ENCODE peak calls at places on chromosome X, in seven cellular contexts. P is progenitor cell of endocrine pancreas, E is hepatocyte, U is cardiac muscle cell, A is endothelial cell, J is lung, V is left lung. Y is an unnamed sample.

GRCh38 chrX:52870041-52870440 is 2.2 kb upstream of the XAGE3 start:
- DNase-seq in P (no peak), E (no peak), U (no peak), A (no peak), J (no peak), V (no peak), Y (no peak)

GRCh38 chrX:30241724-30242415 is at the start of gene MAGEB4:
- DNase-seq in P (no peak), E (no peak), U (no peak), A (no peak), J (no peak), V (no peak), Y (no peak)

GRCh38 chrX:18701621-18702361 is 5.7 kb upstream of the PPEF1 start:
- DNase-seq in P (no peak), E (no peak), U (peak), A (no peak), J (peak), V (no peak), Y (no peak)

GRCh38 chrX:26613951-26614350 is 398.0 kb downstream of the MAGEB5 start:
- DNase-seq in P (no peak), E (no peak), U (no peak), A (no peak), J (no peak), V (no peak), Y (no peak)

GRCh38 chrX:139194571-139195280 is 335.8 kb upstream of the F9 start:
- DNase-seq in P (no peak), E (peak), U (no peak), A (peak), J (peak), V (peak), Y (no peak)

GRCh38 chrX:150084474-150085229 is 146.4 kb upstream of the EOLA2 start:
- DNase-seq in P (no peak), E (no peak), U (peak), A (no peak), J (no peak), V (no peak), Y (no peak)

GRCh38 chrX:100648601-100649417 is 4.8 kb downstream of the SRPX2 start:
- DNase-seq in P (no peak), E (peak), U (peak), A (no peak), J (no peak), V (no peak), Y (no peak)

GRCh38 chrX:121836000-121836399 is 788.6 kb downstream of the GLUD2 start:
- DNase-seq in P (no peak), E (no peak), U (no peak), A (no peak), J (no peak), V (no peak), Y (no peak)

GRCh38 chrX:57573754-57574153 is 18.1 kb upstream of the ZXDB start:
- DNase-seq in P (no peak), E (no peak), U (no peak), A (peak), J (no peak), V (no peak), Y (no peak)

GRCh38 chrX:16946971-16947562 is 609 bp downstream of the REPS2 start:
- DNase-seq in P (peak), E (no peak), U (no peak), A (no peak), J (peak), V (peak), Y (peak)

GRCh38 chrX:34875204-34875603 is 67.4 kb upstream of the FAM47B start:
- DNase-seq in P (no peak), E (no peak), U (peak), A (no peak), J (no peak), V (no peak), Y (no peak)

GRCh38 chrX:45445745-45446412 is 245.2 kb upstream of the DIPK2B start:
- DNase-seq in P (no peak), E (peak), U (peak), A (no peak), J (no peak), V (no peak), Y (no peak)

GRCh38 chrX:2230457-2230856 is 270.3 kb downstream of the DHRSX start:
- DNase-seq in P (no peak), E (no peak), U (no peak), A (no peak), J (no peak), V (no peak), Y (no peak)

GRCh38 chrX:31223817-31224216 is 152.0 kb upstream of the FTHL17 start:
- DNase-seq in P (no peak), E (no peak), U (peak), A (no peak), J (no peak), V (no peak), Y (peak)

GRCh38 chrX:115393271-115393670 is 103.8 kb downstream of the LUZP4 start:
- DNase-seq in P (no peak), E (peak), U (peak), A (no peak), J (no peak), V (no peak), Y (no peak)

GRCh38 chrX:40746536-40746935 is 11.2 kb upstream of the MED14 start:
- DNase-seq in P (no peak), E (no peak), U (no peak), A (no peak), J (no peak), V (no peak), Y (no peak)

GRCh38 chrX:119041175-119041574 is 31.6 kb upstream of the CT47C1 start:
- DNase-seq in P (no peak), E (peak), U (peak), A (no peak), J (peak), V (no peak), Y (no peak)

GRCh38 chrX:102651242-102651967 is at the start of gene GPRASP1:
- DNase-seq in P (peak), E (peak), U (peak), A (peak), J (no peak), V (peak), Y (peak)

GRCh38 chrX:352582-353314 is 34.0 kb downstream of the PPP2R3B start:
- DNase-seq in P (no peak), E (no peak), U (no peak), A (no peak), J (no peak), V (peak), Y (no peak)

GRCh38 chrX:41750720-41751119 is 26.7 kb downstream of the GPR82 start:
- DNase-seq in P (no peak), E (no peak), U (no peak), A (no peak), J (no peak), V (no peak), Y (no peak)

GRCh38 chrX:20265221-20265725 is 1.4 kb downstream of the RPS6KA3 start:
- DNase-seq in P (peak), E (peak), U (peak), A (peak), J (peak), V (peak), Y (peak)

GRCh38 chrX:27336466-27337091 is 126.6 kb downstream of the PPP4R3C start:
- DNase-seq in P (no peak), E (peak), U (peak), A (peak), J (peak), V (no peak), Y (peak)

GRCh38 chrX:29659911-29660310 is 555.5 kb upstream of the MAGEB2 start:
- DNase-seq in P (no peak), E (no peak), U (no peak), A (no peak), J (no peak), V (no peak), Y (no peak)

GRCh38 chrX:150569155-150569477 is 695 bp downstream of the MTM1 start:
- DNase-seq in P (no peak), E (peak), U (peak), A (no peak), J (no peak), V (no peak), Y (no peak)

GRCh38 chrX:26138043-26138442 is at the start of gene MAGEB18:
- DNase-seq in P (no peak), E (no peak), U (no peak), A (no peak), J (no peak), V (no peak), Y (no peak)

GRCh38 chrX:16140983-16141382 is 17.6 kb downstream of the GRPR start:
- DNase-seq in P (no peak), E (no peak), U (no peak), A (no peak), J (no peak), V (no peak), Y (no peak)

GRCh38 chrX:13693341-13693871 is 4.5 kb downstream of the RAB9A start:
- DNase-seq in P (no peak), E (no peak), U (no peak), A (no peak), J (no peak), V (no peak), Y (no peak)

GRCh38 chrX:18620349-18620748 is 51.6 kb downstream of the RS1 start:
- DNase-seq in P (no peak), E (peak), U (no peak), A (no peak), J (no peak), V (no peak), Y (no peak)

GRCh38 chrX:155966876-155967275 is 30.6 kb upstream of the IL9R start:
- DNase-seq in P (no peak), E (peak), U (no peak), A (no peak), J (no peak), V (no peak), Y (peak)

GRCh38 chrX:17405225-17405969 is 30.4 kb downstream of the NHS start:
- DNase-seq in P (no peak), E (peak), U (no peak), A (no peak), J (no peak), V (no peak), Y (no peak)

GRCh38 chrX:30887721-30888120 is 1.3 kb downstream of the TAB3 start:
- DNase-seq in P (no peak), E (no peak), U (no peak), A (no peak), J (no peak), V (no peak), Y (peak)

GRCh38 chrX:72402614-72403013 is 96.9 kb upstream of the CITED1 start:
- DNase-seq in P (no peak), E (no peak), U (no peak), A (no peak), J (no peak), V (no peak), Y (no peak)

GRCh38 chrX:68945603-68946228 is 116.9 kb downstream of the EFNB1 start:
- DNase-seq in P (peak), E (no peak), U (peak), A (peak), J (peak), V (no peak), Y (peak)

GRCh38 chrX:6184900-6185515 is 43.7 kb downstream of the NLGN4X start:
- DNase-seq in P (no peak), E (no peak), U (no peak), A (no peak), J (no peak), V (no peak), Y (peak)

GRCh38 chrX:68487924-68488323 is 10.9 kb upstream of the YIPF6 start:
- DNase-seq in P (no peak), E (no peak), U (no peak), A (no peak), J (no peak), V (no peak), Y (no peak)

DNA sequence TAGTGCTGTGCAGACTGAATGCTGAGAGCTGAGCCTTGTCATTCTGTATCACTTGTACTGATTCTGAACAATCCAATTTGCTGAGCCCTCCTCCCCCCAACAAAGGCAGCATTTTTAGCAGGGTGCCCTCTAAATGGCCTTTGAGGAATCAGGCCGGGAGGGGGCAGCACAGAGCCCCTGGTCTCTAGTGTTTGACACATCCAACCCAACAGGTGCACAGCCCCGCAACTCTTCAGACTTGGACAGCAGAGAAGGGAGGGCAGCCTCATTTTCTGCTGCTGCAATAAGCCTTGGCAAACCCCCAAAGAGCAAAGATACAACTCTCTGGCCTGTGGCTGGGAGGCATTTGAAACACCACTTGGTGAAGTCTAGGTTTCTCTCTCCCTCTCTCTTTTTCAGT is 3.4 kb downstream of the ATP1B4 start:
- DNase-seq in P (peak), E (peak), U (peak), A (peak), J (peak), V (peak), Y (peak)
- TF ChIP-seq CTCF in P (peak), E (peak), U (peak), A (peak), J (no peak), V (no peak), Y (peak)

DNA sequence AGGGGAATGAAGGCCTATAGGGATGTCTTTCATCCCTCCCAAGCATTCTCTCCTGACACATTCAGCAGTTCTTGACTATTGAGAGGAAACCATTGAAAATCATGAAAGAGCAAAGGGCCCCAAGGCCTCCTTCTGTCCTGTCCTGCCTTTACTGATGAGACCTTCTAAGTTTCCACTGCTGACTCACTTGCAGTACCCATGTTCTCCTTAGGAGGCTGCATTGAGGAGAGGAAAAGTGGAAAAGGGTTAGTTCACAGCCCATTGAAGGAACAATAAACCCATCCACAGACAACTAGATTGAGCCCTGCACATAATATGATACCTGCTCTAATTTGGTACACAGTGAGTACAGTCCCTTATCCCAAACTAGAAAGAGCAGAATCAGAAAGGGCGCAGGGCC is 115.1 kb upstream of the PNPLA4 start:
- DNase-seq in P (no peak), E (no peak), U (no peak), A (no peak), J (no peak), V (no peak), Y (no peak)
- TF ChIP-seq CTCF in P (peak), E (no peak), U (no peak), A (peak), J (no peak), V (no peak), Y (no peak)

DNA sequence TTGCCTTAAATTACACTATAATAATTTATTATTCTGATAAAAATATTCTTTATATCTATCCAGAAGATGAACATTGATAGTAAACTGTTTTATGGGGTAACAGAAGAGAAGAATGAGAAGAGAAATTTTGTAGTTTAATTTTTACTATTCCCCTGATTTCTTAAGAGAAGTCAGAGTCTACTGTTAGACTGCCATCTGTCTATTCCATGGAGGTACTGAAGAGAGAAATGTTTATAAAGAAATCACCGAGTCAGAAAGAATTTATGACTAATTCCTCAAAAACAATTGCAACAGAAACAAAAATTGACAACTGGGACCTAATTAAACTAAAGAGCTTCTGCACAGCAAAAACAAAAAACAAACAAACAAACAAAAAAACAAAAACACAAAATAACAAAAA is 149.9 kb downstream of the FGF16 start:
- DNase-seq in P (no peak), E (no peak), U (peak), A (no peak), J (no peak), V (no peak), Y (no peak)
- TF ChIP-seq CTCF in P (peak), E (peak), U (peak), A (no peak), J (no peak), V (no peak), Y (no peak)

GRCh38 chrX:3585719-3586118 is 127.7 kb downstream of the PRKX start:
- DNase-seq in P (no peak), E (no peak), U (no peak), A (no peak), J (no peak), V (no peak), Y (no peak)
- TF ChIP-seq CTCF in P (no peak), E (no peak), U (no peak), A (no peak), J (no peak), V (no peak), Y (no peak)

GRCh38 chrX:112814496-112814895 is 26.1 kb downstream of the AMOT start:
- DNase-seq in P (no peak), E (no peak), U (no peak), A (no peak), J (no peak), V (no peak), Y (no peak)
- TF ChIP-seq CTCF in P (no peak), E (no peak), U (no peak), A (no peak), J (no peak), V (no peak), Y (no peak)

GRCh38 chrX:136577562-136577961 is 45.5 kb downstream of the VGLL1 start:
- DNase-seq in P (peak), E (peak), U (peak), A (peak), J (peak), V (peak), Y (peak)
- TF ChIP-seq CTCF in P (peak), E (peak), U (peak), A (no peak), J (peak), V (peak), Y (peak)

GRCh38 chrX:75228854-75229253 is 45.0 kb upstream of the UPRT start:
- DNase-seq in P (no peak), E (no peak), U (no peak), A (no peak), J (no peak), V (no peak), Y (no peak)
- TF ChIP-seq CTCF in P (no peak), E (no peak), U (no peak), A (no peak), J (no peak), V (no peak), Y (no peak)

GRCh38 chrX:85107407-85107806 is 103.7 kb downstream of the APOOL start:
- DNase-seq in P (no peak), E (no peak), U (no peak), A (no peak), J (no peak), V (no peak), Y (no peak)

GRCh38 chrX:85108165-85108564 is 104.5 kb downstream of the APOOL start:
- DNase-seq in P (no peak), E (no peak), U (no peak), A (no peak), J (no peak), V (no peak), Y (no peak)

GRCh38 chrX:85111347-85111746 is 107.7 kb downstream of the APOOL start:
- DNase-seq in P (no peak), E (peak), U (peak), A (no peak), J (no peak), V (no peak), Y (no peak)

GRCh38 chrX:85112270-85112669 is 108.6 kb downstream of the APOOL start:
- DNase-seq in P (no peak), E (no peak), U (no peak), A (no peak), J (no peak), V (no peak), Y (no peak)

DNA sequence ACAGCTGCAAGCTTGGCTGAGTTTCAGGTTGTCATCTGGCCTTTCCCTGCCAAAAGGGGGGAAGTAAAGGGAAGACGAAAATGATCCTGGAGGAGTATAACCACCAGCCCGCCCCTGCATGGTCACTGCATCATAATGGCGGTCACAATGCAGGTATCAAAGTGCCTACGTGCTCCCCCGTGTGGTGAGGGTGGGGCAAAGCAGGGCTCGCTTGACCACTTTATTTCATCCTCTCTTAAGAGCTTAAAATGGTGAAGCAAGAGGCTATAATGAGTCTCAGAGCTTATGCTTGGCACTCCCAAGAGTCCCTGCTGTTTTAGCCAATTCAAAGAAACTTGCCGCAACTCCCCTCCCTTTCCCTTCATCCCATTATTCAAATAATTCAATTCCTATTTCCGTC is 105.6 kb downstream of the APOOL start:
- DNase-seq in P (no peak), E (no peak), U (peak), A (peak), J (no peak), V (no peak), Y (peak)
- TF ChIP-seq CTCF in P (no peak), E (no peak), U (peak), A (no peak), J (no peak), V (peak), Y (peak)

Y was measured in GM13976.